ENCODE peak calls at places on chromosomes 11 and 22, in seven cellular contexts. Y is BJ, E is tibial nerve, A is psoas muscle, W is pancreas, U is brain microvascular endothelial cell, B is Peyer's patch. P is an unnamed sample.

GRCh38 chr22:37290737-37291136 is 8.4 kb downstream of the CYTH4 start:
- DNase-seq in Y (no peak), E (no peak), A (no peak), W (no peak), U (no peak), B (no peak), P (no peak)

GRCh38 chr11:120645639-120646038 is 134.1 kb downstream of the GRIK4 start:
- DNase-seq in Y (no peak), E (no peak), A (no peak), W (no peak), U (no peak), B (no peak), P (peak)

GRCh38 chr11:123678246-123678645 is 23.8 kb upstream of the SCN3B start:
- DNase-seq in Y (no peak), E (no peak), A (no peak), W (no peak), U (no peak), B (no peak), P (no peak)

GRCh38 chr22:36871669-36872081 is 10.9 kb downstream of the NCF4 start:
- DNase-seq in Y (no peak), E (no peak), A (no peak), W (no peak), U (no peak), B (no peak), P (no peak)

GRCh38 chr22:50705851-50706351 is 32.1 kb upstream of the ACR start:
- DNase-seq in Y (no peak), E (no peak), A (peak), W (peak), U (no peak), B (no peak), P (no peak)

GRCh38 chr11:68328374-68329091 is 16.1 kb downstream of the LRP5 start:
- DNase-seq in Y (no peak), E (no peak), A (no peak), W (peak), U (no peak), B (peak), P (peak)

GRCh38 chr11:65882191-65883057 is 2.8 kb downstream of the CTSW start:
- DNase-seq in Y (no peak), E (no peak), A (no peak), W (no peak), U (no peak), B (no peak), P (no peak)

GRCh38 chr11:82683029-82683428 is 50.6 kb downstream of the FAM181B start:
- DNase-seq in Y (no peak), E (no peak), A (no peak), W (no peak), U (no peak), B (no peak), P (no peak)

GRCh38 chr22:25623310-25623734 is 58.8 kb downstream of the GRK3 start:
- DNase-seq in Y (no peak), E (no peak), A (no peak), W (no peak), U (no peak), B (no peak), P (no peak)

GRCh38 chr22:33180371-33180770 is 122.2 kb upstream of the SYN3 start:
- DNase-seq in Y (no peak), E (no peak), A (no peak), W (no peak), U (no peak), B (no peak), P (no peak)

GRCh38 chr11:91164452-91164822 is 941.6 kb upstream of the CHORDC1 start:
- DNase-seq in Y (no peak), E (no peak), A (no peak), W (no peak), U (peak), B (no peak), P (peak)

GRCh38 chr11:17915500-17916143 is 97.2 kb downstream of the SERGEF start:
- DNase-seq in Y (no peak), E (no peak), A (peak), W (no peak), U (no peak), B (no peak), P (no peak)

GRCh38 chr22:36330127-36330526 is 57.6 kb downstream of the MYH9 start:
- DNase-seq in Y (no peak), E (no peak), A (no peak), W (no peak), U (no peak), B (no peak), P (no peak)

GRCh38 chr11:110921742-110922200 is 209.5 kb upstream of the ARHGAP20 start:
- DNase-seq in Y (no peak), E (no peak), A (no peak), W (peak), U (no peak), B (no peak), P (peak)

GRCh38 chr11:126485021-126485781 is 129.7 kb downstream of the ST3GAL4 start:
- DNase-seq in Y (no peak), E (no peak), A (peak), W (no peak), U (peak), B (no peak), P (peak)

GRCh38 chr11:115452245-115452644 is 52.0 kb downstream of the CADM1 start:
- DNase-seq in Y (no peak), E (no peak), A (no peak), W (no peak), U (no peak), B (peak), P (no peak)

GRCh38 chr22:30286813-30287625 is 2.3 kb downstream of the CASTOR1 start:
- DNase-seq in Y (no peak), E (peak), A (peak), W (peak), U (peak), B (peak), P (peak)

GRCh38 chr11:65493367-65494176 is 5.3 kb upstream of the MALAT1 start:
- DNase-seq in Y (peak), E (peak), A (peak), W (peak), U (peak), B (peak), P (peak)

GRCh38 chr22:44640618-44641155 is 61.3 kb upstream of the PRR5 start:
- DNase-seq in Y (no peak), E (no peak), A (peak), W (no peak), U (no peak), B (no peak), P (no peak)

GRCh38 chr11:4673781-4674180 is 23.9 kb downstream of the OR51E2 start:
- DNase-seq in Y (no peak), E (no peak), A (no peak), W (no peak), U (no peak), B (no peak), P (no peak)

GRCh38 chr11:126992065-126992803 is 8.3 kb downstream of the KIRREL3 start:
- DNase-seq in Y (peak), E (no peak), A (no peak), W (no peak), U (peak), B (no peak), P (peak)

GRCh38 chr22:50527921-50528681 is 1.7 kb downstream of the TYMP start:
- DNase-seq in Y (no peak), E (no peak), A (no peak), W (no peak), U (no peak), B (no peak), P (no peak)

GRCh38 chr11:31818874-31819331 is 7.8 kb upstream of the PAX6 start:
- DNase-seq in Y (no peak), E (no peak), A (no peak), W (no peak), U (no peak), B (no peak), P (no peak)

GRCh38 chr11:31819533-31820437 is 8.7 kb upstream of the PAX6 start:
- DNase-seq in Y (no peak), E (no peak), A (no peak), W (no peak), U (no peak), B (no peak), P (no peak)

GRCh38 chr11:31816467-31817053 is 5.4 kb upstream of the PAX6 start:
- DNase-seq in Y (no peak), E (no peak), A (no peak), W (no peak), U (no peak), B (no peak), P (no peak)

GRCh38 chr11:31817054-31817620 is 6.0 kb upstream of the PAX6 start:
- DNase-seq in Y (no peak), E (no peak), A (no peak), W (no peak), U (no peak), B (no peak), P (no peak)

DNA sequence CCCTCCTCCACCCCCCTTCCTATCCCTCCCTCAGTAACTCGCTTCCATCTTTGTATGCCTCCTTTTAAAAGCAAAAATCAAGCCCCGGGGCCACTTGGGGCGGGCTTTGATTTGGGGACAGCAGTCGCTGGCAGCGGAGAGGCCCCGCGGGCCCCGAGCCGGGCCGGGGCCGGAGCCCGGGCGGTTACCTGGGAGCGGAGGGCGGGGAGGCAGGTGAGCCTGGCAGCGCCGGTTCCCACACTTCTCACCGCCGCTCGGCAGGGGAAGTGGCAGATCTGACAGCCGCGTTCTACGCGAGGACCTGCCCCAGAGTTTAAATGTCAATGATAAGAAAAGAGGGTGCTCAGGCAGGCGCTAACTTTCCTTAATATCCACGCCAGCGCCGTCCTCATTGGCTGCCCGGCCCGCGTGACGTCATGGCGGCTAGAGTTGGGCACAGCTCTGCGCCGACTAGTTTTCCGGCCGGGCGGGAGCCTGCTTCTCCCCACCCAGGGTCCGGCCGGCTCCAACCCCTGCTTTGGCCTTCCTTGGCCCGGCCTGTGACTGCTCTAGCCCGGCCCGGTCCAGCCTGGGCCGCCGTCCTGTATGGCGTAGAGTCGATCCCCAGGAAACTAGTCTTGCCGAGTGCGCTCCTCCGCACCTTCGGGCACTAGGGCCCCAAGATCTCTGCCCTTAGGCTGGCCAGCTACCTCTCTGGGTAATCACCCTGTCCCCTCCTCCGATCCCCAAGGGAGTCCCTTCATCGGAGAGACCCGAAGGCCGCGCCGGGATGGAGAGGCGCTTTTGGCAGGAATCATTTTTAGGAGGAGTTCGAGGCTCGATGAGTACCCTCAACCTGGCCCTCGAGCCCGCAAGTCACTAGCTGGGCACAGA is 6.7 kb upstream of the PAX6 start:
- DNase-seq in Y (no peak), E (no peak), A (no peak), W (peak), U (no peak), B (no peak), P (no peak)
- H3K4me3 ChIP-seq in Y (no peak), E (peak), A (peak), W (peak), U (no peak), B (peak), P (peak)

DNA sequence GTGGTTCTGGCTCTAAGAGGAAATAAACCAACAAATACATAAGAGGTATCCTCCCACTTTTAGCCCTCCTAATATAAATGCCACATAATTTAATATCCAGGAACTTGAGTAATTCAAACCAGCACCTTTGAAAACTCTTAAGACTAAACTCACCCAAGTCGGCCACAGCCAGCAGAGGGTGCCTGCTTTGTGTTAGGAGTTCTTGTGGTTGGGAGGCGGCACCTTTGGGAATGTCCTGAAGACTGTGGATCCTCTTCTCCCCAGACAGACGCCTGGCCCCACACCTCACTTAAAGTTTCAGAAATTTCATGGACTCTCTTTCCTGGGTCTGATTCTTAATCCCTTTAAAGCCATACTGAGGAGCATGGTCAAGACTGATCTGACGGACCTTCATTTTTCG is 169.0 kb downstream of the TBC1D22A start:
- DNase-seq in Y (no peak), E (no peak), A (no peak), W (no peak), U (peak), B (no peak), P (peak)
- TF ChIP-seq CTCF in Y (peak), E (no peak), A (no peak), W (no peak), U (peak), B (no peak), P (peak)

GRCh38 chr11:72239296-72239848 is 4.6 kb downstream of the PHOX2A start:
- DNase-seq in Y (no peak), E (no peak), A (peak), W (peak), U (no peak), B (no peak), P (peak)
- H3K4me3 ChIP-seq in Y (peak), E (peak), A (peak), W (no peak), U (peak), B (peak), P (peak)

DNA sequence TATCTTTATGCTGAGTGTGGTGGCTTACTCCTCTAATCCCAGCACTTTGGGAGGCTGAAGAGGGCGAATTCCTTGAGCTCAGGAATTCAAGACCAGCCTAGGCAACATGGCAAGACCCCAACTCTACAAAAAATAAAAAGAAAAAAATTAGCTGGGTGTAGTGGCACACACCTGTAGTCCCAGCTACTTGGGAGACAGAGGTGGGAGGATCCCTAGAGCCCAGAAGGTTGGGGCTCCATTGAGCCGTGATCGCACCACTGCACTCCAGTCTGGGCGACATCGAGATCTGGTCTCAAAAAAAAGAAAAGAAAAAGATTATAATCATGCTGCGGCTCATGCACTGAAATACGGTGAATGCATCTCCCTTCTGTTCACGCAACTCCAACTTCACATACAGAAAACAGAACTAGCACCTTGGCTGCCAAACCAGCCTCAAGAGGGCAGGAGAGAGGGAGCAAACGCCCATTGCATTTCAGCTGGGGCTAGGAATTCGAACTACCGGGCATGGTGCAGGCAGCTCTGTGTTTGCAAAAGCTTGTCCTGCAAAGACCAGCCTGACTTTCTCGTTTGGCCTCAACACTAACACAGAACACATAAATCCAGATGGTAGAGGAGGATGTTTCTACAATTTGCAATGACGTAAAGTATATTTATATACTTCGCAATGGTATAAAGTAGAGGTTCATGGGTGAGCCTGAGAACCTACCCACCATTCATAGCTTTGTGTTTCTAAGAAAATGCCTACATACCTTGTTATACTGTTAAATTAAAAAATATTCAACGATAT is 6.3 kb upstream of the SYNGR1 start:
- DNase-seq in Y (no peak), E (no peak), A (peak), W (peak), U (peak), B (peak), P (peak)
- TF ChIP-seq CTCF in Y (peak), E (peak), A (peak), W (peak), U (peak), B (peak), P (peak)

GRCh38 chr11:117095301-117096139 is 2.7 kb downstream of the SIK3 start:
- DNase-seq in Y (no peak), E (no peak), A (no peak), W (no peak), U (no peak), B (no peak), P (no peak)
- H3K4me3 ChIP-seq in Y (no peak), E (no peak), A (peak), W (no peak), U (no peak), B (peak), P (no peak)

DNA sequence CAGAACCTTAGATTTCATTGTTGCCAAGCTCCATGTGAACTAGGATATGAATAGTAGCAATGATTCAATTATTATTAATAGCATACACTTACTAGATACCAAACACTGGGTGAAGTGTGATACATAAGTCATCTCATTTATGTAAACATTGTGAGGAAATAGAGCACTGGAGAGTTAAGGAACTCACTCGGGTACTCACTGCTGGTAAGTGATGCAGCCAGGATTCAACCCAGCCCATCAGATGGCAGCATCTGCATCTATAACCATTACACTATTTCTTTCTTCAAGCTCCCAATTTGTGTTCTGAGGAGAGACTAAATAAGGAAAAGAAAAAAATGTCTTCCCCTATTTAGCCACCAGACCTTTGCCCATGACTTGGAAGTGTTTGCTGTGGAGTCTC is 10.2 kb upstream of the ALG8 start:
- DNase-seq in Y (no peak), E (no peak), A (no peak), W (no peak), U (peak), B (no peak), P (peak)
- TF ChIP-seq CTCF in Y (peak), E (peak), A (peak), W (no peak), U (peak), B (no peak), P (peak)

P was measured in astrocyte of the spinal cord.